ENCODE peak calls at places on chromosomes 2 and 18, in four cellular contexts. One of them, this sample, is unnamed.
A peak's percentile ranks its signal among the peaks of the same experiment; 100 is the strongest.

GRCh38 chr2:213688129-213688528 is 403.9 kb downstream of the SPAG16 start:
- DNase-seq in HepG2: no peak
- DNase-seq in tibial nerve: no peak
- DNase-seq in Peyer's patch: no peak
- DNase-seq in this sample: no peak

GRCh38 chr18:9835112-9835755 is 50.5 kb upstream of the TXNDC2 start:
- DNase-seq in HepG2: no peak
- DNase-seq in tibial nerve: no peak
- DNase-seq in Peyer's patch: no peak
- DNase-seq in this sample: no peak

GRCh38 chr2:128416366-128416765 is 97.7 kb upstream of the HS6ST1 start:
- DNase-seq in HepG2: no peak
- DNase-seq in tibial nerve: no peak
- DNase-seq in Peyer's patch: no peak
- DNase-seq in this sample: no peak

GRCh38 chr2:7524211-7524594 is 607.0 kb downstream of the RNF144A start:
- DNase-seq in HepG2: no peak
- DNase-seq in tibial nerve: no peak
- DNase-seq in Peyer's patch: no peak
- DNase-seq in this sample: no peak

GRCh38 chr2:86598966-86599365 is 24.7 kb downstream of the RNF103 start:
- DNase-seq in HepG2: no peak
- DNase-seq in tibial nerve: no peak
- DNase-seq in Peyer's patch: no peak
- DNase-seq in this sample: no peak

GRCh38 chr2:230657462-230657861 is 55.2 kb upstream of the CAB39 start:
- DNase-seq in HepG2: no peak
- DNase-seq in tibial nerve: no peak
- DNase-seq in Peyer's patch: no peak
- DNase-seq in this sample: no peak

GRCh38 chr2:39723497-39723896 is 55.6 kb downstream of the THUMPD2 start:
- DNase-seq in HepG2: no peak
- DNase-seq in tibial nerve: no peak
- DNase-seq in Peyer's patch: no peak
- DNase-seq in this sample: no peak

GRCh38 chr2:179543361-179543901 is 278.8 kb upstream of the SESTD1 start:
- DNase-seq in HepG2: peak; percentile 100
- DNase-seq in tibial nerve: no peak
- DNase-seq in Peyer's patch: no peak
- DNase-seq in this sample: no peak

GRCh38 chr2:96584017-96584416 is 47.5 kb downstream of the ARID5A start:
- DNase-seq in HepG2: no peak
- DNase-seq in tibial nerve: no peak
- DNase-seq in Peyer's patch: no peak
- DNase-seq in this sample: no peak

GRCh38 chr18:58103339-58103930 is 59.4 kb downstream of the NEDD4L start:
- DNase-seq in HepG2: no peak
- DNase-seq in tibial nerve: no peak
- DNase-seq in Peyer's patch: no peak
- DNase-seq in this sample: no peak

GRCh38 chr2:70141754-70142589 is 48.8 kb downstream of the C2orf42 start:
- DNase-seq in HepG2: peak; percentile 67
- DNase-seq in tibial nerve: peak; percentile 32
- DNase-seq in Peyer's patch: no peak
- DNase-seq in this sample: no peak

GRCh38 chr2:196096264-196096663 is 27.6 kb upstream of the DNAH7 start:
- DNase-seq in HepG2: no peak
- DNase-seq in tibial nerve: no peak
- DNase-seq in Peyer's patch: no peak
- DNase-seq in this sample: no peak

GRCh38 chr2:50987914-50988313 is 44.0 kb downstream of the NRXN1 start:
- DNase-seq in HepG2: no peak
- DNase-seq in tibial nerve: no peak
- DNase-seq in Peyer's patch: no peak
- DNase-seq in this sample: no peak

GRCh38 chr18:54359233-54359632 is 1.5 kb downstream of the C18orf54 start:
- DNase-seq in HepG2: no peak
- DNase-seq in tibial nerve: no peak
- DNase-seq in Peyer's patch: no peak
- DNase-seq in this sample: no peak

GRCh38 chr2:106843001-106843909 is 42.7 kb downstream of the ST6GAL2 start:
- DNase-seq in HepG2: no peak
- DNase-seq in tibial nerve: no peak
- DNase-seq in Peyer's patch: no peak
- DNase-seq in this sample: no peak

DNA sequence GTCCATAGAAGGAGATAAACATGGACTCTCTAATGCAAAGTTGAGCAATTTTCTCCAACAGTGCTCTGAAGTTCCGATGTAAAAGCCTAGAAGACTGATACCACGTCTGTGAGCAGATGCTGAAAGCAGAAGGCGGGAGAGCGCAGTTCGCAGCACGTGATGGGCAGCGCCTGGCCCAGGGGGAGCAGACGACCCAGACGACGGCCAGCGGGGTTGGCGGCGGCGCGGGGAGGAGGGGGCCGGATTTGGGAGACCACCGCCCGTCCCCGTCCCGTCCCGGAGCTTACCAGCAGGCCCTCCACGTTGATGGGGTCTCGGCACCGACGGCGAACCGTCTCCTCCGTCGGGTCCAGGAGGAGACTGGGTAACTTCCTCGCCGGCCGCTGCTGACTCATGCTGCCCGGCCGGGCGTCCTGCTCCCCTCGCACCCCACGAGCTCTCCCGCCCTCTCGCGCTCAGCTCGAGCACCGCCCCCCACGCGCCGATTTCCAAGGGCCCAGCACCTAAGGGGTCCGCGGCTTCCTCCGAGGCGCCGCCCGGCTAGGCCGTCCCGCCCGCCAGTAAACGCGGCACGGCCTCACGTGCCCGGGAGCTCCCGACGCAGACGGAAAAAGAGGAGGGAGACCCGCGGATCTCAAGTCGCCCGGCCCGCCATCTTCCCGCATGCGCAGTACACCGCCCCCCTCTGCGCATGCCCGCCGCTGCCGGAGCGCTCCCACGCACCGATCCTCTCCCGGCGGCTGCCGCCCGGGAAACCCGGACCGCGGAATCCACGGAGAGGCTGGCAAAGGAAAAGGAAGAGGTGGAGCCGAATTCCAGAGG is at the start of gene E2F6:
- DNase-seq in HepG2: peak; percentile 94
- DNase-seq in tibial nerve: peak; percentile 82
- DNase-seq in Peyer's patch: peak; percentile 79
- DNase-seq in this sample: peak; percentile 92
- TF ChIP-seq POLR2A in HepG2: peak; percentile 65
- TF ChIP-seq POLR2A in tibial nerve: peak; percentile 93
- TF ChIP-seq POLR2A in Peyer's patch: peak; percentile 52
- TF ChIP-seq POLR2A in this sample: peak; percentile 66

GRCh38 chr18:62751977-62752376 is 36.6 kb downstream of the PHLPP1 start:
- DNase-seq in HepG2: no peak
- DNase-seq in tibial nerve: no peak
- DNase-seq in Peyer's patch: no peak
- DNase-seq in this sample: no peak

GRCh38 chr18:62749389-62749788 is 34.0 kb downstream of the PHLPP1 start:
- DNase-seq in HepG2: no peak
- DNase-seq in tibial nerve: no peak
- DNase-seq in Peyer's patch: no peak
- DNase-seq in this sample: no peak

GRCh38 chr18:62755454-62755853 is 40.1 kb downstream of the PHLPP1 start:
- DNase-seq in HepG2: no peak
- DNase-seq in tibial nerve: no peak
- DNase-seq in Peyer's patch: no peak
- DNase-seq in this sample: no peak

GRCh38 chr18:62754026-62754425 is 38.7 kb downstream of the PHLPP1 start:
- DNase-seq in HepG2: no peak
- DNase-seq in tibial nerve: no peak
- DNase-seq in Peyer's patch: no peak
- DNase-seq in this sample: no peak

DNA sequence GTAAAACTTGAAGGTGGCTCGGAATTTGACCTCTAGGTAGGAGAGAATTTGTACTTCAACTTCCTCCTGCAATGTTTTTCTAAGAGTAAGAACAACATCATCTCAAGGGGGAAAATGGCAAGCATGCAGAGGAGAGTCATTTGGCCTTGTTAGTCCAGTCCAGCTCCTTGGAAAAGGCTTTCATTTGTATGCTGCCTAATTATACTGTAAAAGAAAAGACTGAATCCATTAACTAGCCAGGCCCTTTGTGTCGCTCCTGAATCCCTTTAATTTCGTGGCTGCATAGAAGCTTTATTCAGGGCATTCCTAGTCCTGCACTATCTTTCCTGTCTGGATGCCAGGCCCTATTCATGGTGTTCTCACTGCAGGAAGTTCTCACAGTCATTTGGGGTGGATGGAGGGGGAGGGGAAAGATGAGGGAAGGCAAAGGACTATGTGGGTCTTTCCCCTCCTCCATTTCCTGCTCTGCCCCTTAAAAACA is 36.0 kb downstream of the PHLPP1 start:
- DNase-seq in HepG2: no peak
- DNase-seq in tibial nerve: no peak
- DNase-seq in Peyer's patch: no peak
- DNase-seq in this sample: no peak
- H3K4me1 ChIP-seq in HepG2: peaks cover 81% of the 10 kb centered on the region
- H3K4me1 ChIP-seq in tibial nerve: no peaks in the 10 kb centered on the region
- H3K4me1 ChIP-seq in Peyer's patch: no peaks in the 10 kb centered on the region
- H3K4me1 ChIP-seq in this sample: peaks cover 4% of the 10 kb centered on the region

DNA sequence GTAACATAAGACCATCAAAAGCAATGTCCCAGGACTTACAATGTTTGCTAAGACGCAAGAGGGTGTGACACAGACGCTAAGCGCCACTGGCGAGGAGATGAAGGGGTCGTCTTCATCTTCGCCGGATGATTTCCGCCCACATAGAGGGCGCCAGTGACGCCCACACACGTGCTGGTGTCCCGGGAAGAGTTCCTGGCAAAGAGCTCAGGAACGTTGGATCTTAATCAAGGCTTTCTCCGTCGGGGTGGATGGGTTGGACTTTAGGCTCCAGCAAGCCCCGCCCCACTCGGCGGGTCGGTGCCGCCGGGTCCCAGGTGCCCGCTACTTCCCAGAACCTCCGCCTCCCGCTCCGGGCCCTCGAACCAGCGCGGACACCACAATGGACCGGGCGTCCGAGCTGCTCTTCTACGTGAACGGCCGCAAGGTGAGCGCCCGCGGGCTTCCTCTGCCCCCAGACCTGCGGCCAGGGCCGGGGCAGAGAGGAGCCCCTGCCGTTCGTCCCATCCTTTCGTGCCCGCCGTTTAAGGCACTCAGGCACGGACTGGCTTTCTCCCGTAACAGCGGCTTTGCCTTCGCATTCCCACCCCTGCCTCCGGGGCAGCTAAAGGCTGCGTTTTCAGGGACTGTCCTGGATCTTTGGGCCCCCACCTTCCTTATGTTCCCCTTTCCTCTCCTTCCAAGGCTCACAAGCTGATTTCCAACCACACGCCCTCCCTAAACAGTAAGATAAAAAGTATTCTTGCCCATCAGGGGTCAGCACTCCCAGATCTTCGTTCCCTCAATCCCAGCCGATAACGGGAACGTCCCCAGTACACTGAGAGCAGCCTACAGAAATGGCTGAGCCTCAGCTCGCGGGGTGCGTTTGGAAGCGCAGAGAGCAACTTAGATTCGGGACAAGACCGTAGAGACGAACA is at the start of gene AOX1:
- DNase-seq in HepG2: peak; percentile 70
- DNase-seq in tibial nerve: peak; percentile 59
- DNase-seq in Peyer's patch: peak; percentile 18
- DNase-seq in this sample: peak; percentile 74
- TF ChIP-seq POLR2A in HepG2: peak; percentile 51
- TF ChIP-seq POLR2A in tibial nerve: no peak
- TF ChIP-seq POLR2A in Peyer's patch: no peak
- TF ChIP-seq POLR2A in this sample: no peak

DNA sequence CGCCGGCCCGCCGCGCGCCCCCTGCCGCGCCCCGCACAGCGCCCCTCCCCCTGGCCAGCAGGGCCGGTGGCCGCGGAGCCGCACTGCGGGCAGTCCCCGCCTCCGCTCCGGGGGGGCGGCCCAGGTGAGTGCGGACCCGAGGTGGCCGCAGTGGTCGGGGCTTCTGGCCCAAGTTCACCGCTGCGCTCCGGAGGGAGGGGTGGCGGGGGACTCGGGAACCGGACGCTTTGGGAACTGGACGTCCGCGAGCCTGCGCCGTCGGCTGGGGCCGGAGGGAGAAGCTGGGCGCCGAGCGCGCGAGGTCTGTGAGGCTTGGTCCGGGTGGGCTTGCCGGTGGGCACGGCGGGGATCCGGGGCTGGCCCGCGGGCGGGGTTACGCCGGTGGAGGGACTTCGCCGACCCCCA is 587 bp upstream of the LDLRAD4 start:
- DNase-seq in HepG2: no peak
- DNase-seq in tibial nerve: no peak
- DNase-seq in Peyer's patch: no peak
- DNase-seq in this sample: peak; percentile 51
- H3K4me1 ChIP-seq in HepG2: peaks cover 71% of the 10 kb centered on the region
- H3K4me1 ChIP-seq in tibial nerve: no peaks in the 10 kb centered on the region
- H3K4me1 ChIP-seq in Peyer's patch: peaks cover 9% of the 10 kb centered on the region
- H3K4me1 ChIP-seq in this sample: peaks cover 7% of the 10 kb centered on the region

DNA sequence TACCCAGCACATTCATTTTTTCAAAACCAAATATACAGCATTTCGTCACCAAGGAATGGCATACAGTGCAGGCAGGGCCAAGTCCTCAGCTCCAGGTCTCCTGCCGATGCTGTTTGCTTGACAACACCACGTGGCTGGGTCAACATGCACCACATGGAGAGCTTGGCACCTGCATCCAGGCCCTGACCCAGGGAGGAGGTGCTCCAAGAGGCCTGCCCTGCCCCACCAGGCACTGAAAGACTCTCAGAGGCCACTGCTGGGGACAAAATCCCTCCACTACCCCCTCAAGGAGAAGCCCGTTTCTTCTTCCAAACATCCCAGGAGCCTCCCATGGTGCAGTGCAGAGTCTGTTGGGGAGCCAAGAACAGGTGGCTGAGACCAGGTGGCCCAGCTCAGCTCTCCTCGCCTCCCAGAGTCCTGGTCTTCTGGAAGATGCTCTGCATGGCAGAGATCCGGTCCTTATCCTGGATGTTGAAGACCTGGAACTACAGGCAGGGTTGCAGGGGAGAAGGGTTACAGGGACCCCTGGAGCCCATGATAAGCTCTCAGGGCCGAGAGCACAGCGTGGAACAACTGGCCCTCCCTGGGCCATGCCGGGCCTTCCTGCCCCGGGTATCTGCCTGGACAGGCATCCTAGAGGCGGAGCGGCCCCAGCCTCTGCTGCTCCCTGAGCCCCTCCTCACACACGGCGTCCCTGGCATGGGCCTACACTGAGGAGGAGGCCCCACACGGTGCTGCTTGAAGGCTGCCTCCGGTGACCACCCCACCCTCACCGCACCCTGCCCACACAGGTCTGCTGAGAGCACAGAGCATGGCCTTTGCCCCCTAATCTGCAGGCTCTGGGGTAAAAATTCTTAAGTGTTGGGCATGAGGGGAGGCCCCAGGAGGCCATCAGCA is 9.0 kb downstream of the MAB21L4 start:
- DNase-seq in HepG2: no peak
- DNase-seq in tibial nerve: no peak
- DNase-seq in Peyer's patch: no peak
- DNase-seq in this sample: no peak
- TF ChIP-seq POLR2A in HepG2: no peak
- TF ChIP-seq POLR2A in tibial nerve: no peak
- TF ChIP-seq POLR2A in Peyer's patch: no peak
- TF ChIP-seq POLR2A in this sample: no peak

GRCh38 chr18:47585136-47585535 is 333.7 kb upstream of the SKOR2 start:
- DNase-seq in HepG2: no peak
- DNase-seq in tibial nerve: no peak
- DNase-seq in Peyer's patch: no peak
- DNase-seq in this sample: no peak
- H3K4me1 ChIP-seq in HepG2: peaks cover 7% of the 10 kb centered on the region
- H3K4me1 ChIP-seq in tibial nerve: no peaks in the 10 kb centered on the region
- H3K4me1 ChIP-seq in Peyer's patch: no peaks in the 10 kb centered on the region
- H3K4me1 ChIP-seq in this sample: no peaks in the 10 kb centered on the region

GRCh38 chr2:149849133-149849532 is 261.6 kb upstream of the MMADHC start:
- DNase-seq in HepG2: no peak
- DNase-seq in tibial nerve: no peak
- DNase-seq in Peyer's patch: no peak
- DNase-seq in this sample: no peak
- TF ChIP-seq POLR2A in HepG2: no peak
- TF ChIP-seq POLR2A in tibial nerve: no peak
- TF ChIP-seq POLR2A in Peyer's patch: no peak
- TF ChIP-seq POLR2A in this sample: no peak

This sample was measured in uterus.